ENCODE peak calls at places on chromosomes 1 and 21, in seven cellular contexts. F is psoas muscle, L is left lung, C is tibial artery, S is fibroblast of lung, P is A673, I is transverse colon. Y is an unnamed sample.

GRCh38 chr1:67149179-67149770 is 14.5 kb upstream of the C1orf141 start:
- DNase-seq in F (peak; percentile 47), L (no peak), C (peak; percentile 62), S (peak; percentile 76), P (peak; percentile 81), I (peak; percentile 78), Y (no peak)

GRCh38 chr1:18182518-18183160 is 75.0 kb downstream of the IGSF21 start:
- DNase-seq in F (peak; percentile 32), L (no peak), C (peak; percentile 30), S (no peak), P (no peak), I (no peak), Y (no peak)

GRCh38 chr21:31088196-31088751 is 50.0 kb upstream of the KRTAP19-8 start:
- DNase-seq in F (no peak), L (peak; percentile 75), C (no peak), S (no peak), P (no peak), I (no peak), Y (no peak)

GRCh38 chr1:17397910-17398700 is 26.1 kb downstream of the PADI6 start:
- DNase-seq in F (no peak), L (no peak), C (no peak), S (no peak), P (no peak), I (no peak), Y (no peak)

GRCh38 chr1:37294514-37294913 is 179.9 kb upstream of the ZC3H12A start:
- DNase-seq in F (no peak), L (no peak), C (no peak), S (no peak), P (no peak), I (no peak), Y (no peak)

GRCh38 chr1:31751822-31752241 is 12.3 kb downstream of the ADGRB2 start:
- DNase-seq in F (no peak), L (no peak), C (no peak), S (no peak), P (no peak), I (no peak), Y (no peak)

GRCh38 chr21:31342328-31342727 is 1.7 kb downstream of the TIAM1 start:
- DNase-seq in F (no peak), L (no peak), C (no peak), S (no peak), P (no peak), I (no peak), Y (no peak)

GRCh38 chr1:61255324-61255703 is 173.0 kb downstream of the NFIA start:
- DNase-seq in F (no peak), L (no peak), C (no peak), S (no peak), P (no peak), I (no peak), Y (no peak)

GRCh38 chr1:156337052-156337887 is 822 bp downstream of the CCT3 start:
- DNase-seq in F (no peak), L (no peak), C (no peak), S (peak; percentile 9), P (peak; percentile 29), I (no peak), Y (no peak)

GRCh38 chr1:197170538-197170937 is 24.1 kb upstream of the ASPM start:
- DNase-seq in F (no peak), L (no peak), C (no peak), S (no peak), P (no peak), I (no peak), Y (no peak)

GRCh38 chr1:151539321-151540020 is 638 bp upstream of the TUFT1 start:
- DNase-seq in F (peak; percentile 73), L (peak; percentile 89), C (peak; percentile 46), S (peak; percentile 98), P (peak; percentile 77), I (peak; percentile 95), Y (peak; percentile 95)

GRCh38 chr1:2300004-2300771 is 72.1 kb downstream of the SKI start:
- DNase-seq in F (no peak), L (no peak), C (no peak), S (no peak), P (no peak), I (peak; percentile 75), Y (peak; percentile 53)

GRCh38 chr1:68188060-68188538 is 44.2 kb downstream of the WLS start:
- DNase-seq in F (no peak), L (no peak), C (no peak), S (no peak), P (no peak), I (no peak), Y (no peak)

GRCh38 chr1:233998926-233999325 is 94.5 kb downstream of the SLC35F3 start:
- DNase-seq in F (no peak), L (no peak), C (no peak), S (no peak), P (peak; percentile 79), I (no peak), Y (no peak)

GRCh38 chr1:40951943-40952743 is 27.4 kb upstream of the CTPS1 start:
- DNase-seq in F (peak; percentile 59), L (peak; percentile 90), C (peak; percentile 59), S (no peak), P (peak; percentile 62), I (peak; percentile 77), Y (peak; percentile 81)
- H3K4me1 ChIP-seq in F (no peaks in the 10 kb centered on the region), L (no peaks in the 10 kb centered on the region), C (peaks cover 19% of the 10 kb centered on the region), S (no peaks in the 10 kb centered on the region), P (peaks cover 4% of the 10 kb centered on the region), I (peaks cover 15% of the 10 kb centered on the region), Y (no peaks in the 10 kb centered on the region)

GRCh38 chr1:44786841-44787426 is 1.0 kb downstream of the BEST4 start:
- DNase-seq in F (no peak), L (peak; percentile 49), C (no peak), S (no peak), P (no peak), I (peak; percentile 9), Y (no peak)

GRCh38 chr1:44786138-44786840 is 1.7 kb downstream of the BEST4 start:
- DNase-seq in F (peak; percentile 72), L (peak; percentile 94), C (no peak), S (peak; percentile 68), P (peak; percentile 81), I (peak; percentile 84), Y (peak; percentile 88)

GRCh38 chr1:44785027-44785376 is 3.0 kb downstream of the BEST4 start:
- DNase-seq in F (no peak), L (peak; percentile 44), C (no peak), S (no peak), P (no peak), I (no peak), Y (no peak)

GRCh38 chr1:44784094-44785026 is 3.6 kb downstream of the BEST4 start:
- DNase-seq in F (no peak), L (peak; percentile 81), C (no peak), S (no peak), P (no peak), I (peak; percentile 32), Y (no peak)

GRCh38 chr1:44785501-44786137 is 2.4 kb downstream of the BEST4 start:
- DNase-seq in F (no peak), L (peak; percentile 18), C (no peak), S (no peak), P (no peak), I (no peak), Y (no peak)
- H3K4me3 ChIP-seq in F (peak overlapping the region; percentile 68), L (peak overlapping the region; percentile 41), C (peak overlapping the region; percentile 70), S (no peak overlapping the region), P (peak overlapping the region; percentile 41), I (peak overlapping the region; percentile 47), Y (no peak overlapping the region)

GRCh38 chr1:181424786-181425403 is 58.4 kb upstream of the CACNA1E start:
- DNase-seq in F (peak; percentile 57), L (peak; percentile 58), C (peak; percentile 39), S (peak; percentile 41), P (peak; percentile 88), I (peak; percentile 76), Y (peak; percentile 73)
- TF ChIP-seq CTCF in F (peak; percentile 96), L (peak; percentile 94), C (peak; percentile 73), S (peak; percentile 88), P (peak; percentile 99), I (peak; percentile 98), Y (peak; percentile 82)

DNA sequence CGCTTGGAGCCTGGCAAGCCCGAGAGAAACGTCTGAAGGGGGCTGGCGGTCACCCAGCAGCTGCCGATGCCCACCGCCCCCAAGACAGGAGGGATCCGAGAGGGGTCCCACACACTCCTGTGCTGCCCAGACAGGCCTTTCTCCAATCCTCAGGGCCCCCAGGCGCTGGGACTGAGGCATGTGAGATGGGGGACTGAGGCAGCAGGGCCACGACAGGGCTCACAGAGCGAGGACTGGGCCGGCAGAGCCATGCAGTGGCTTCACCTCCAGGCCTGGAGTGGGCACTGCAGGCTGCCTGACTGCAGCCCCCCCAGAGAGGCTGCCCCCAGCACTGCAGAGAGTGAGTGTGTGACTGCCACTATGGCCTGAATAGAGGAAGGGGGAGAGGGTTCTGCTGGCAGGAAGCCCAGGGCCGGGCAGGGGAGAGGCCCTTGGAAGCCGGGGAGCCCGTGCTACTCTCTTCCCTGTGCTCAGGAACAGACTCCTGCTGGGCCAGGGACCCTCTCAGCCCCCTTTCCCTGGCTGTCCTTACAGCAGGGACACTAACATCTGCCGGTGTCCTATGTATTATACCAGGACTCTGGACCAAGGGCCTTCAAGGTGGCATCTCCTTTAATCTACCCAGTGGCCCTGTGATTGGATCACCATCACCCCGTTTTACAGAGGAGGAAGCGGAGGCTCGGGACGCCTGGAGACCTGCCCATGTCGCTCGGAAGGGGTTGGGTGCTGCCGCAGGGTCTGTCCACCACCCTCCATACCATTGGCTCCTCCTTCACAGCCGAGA is 20.2 kb upstream of the PLEKHG5 start:
- DNase-seq in F (no peak), L (no peak), C (no peak), S (no peak), P (no peak), I (no peak), Y (no peak)
- H3K4me1 ChIP-seq in F (peaks cover 9% of the 10 kb centered on the region), L (no peaks in the 10 kb centered on the region), C (peaks cover 27% of the 10 kb centered on the region), S (no peaks in the 10 kb centered on the region), P (no peaks in the 10 kb centered on the region), I (no peaks in the 10 kb centered on the region), Y (no peaks in the 10 kb centered on the region)

DNA sequence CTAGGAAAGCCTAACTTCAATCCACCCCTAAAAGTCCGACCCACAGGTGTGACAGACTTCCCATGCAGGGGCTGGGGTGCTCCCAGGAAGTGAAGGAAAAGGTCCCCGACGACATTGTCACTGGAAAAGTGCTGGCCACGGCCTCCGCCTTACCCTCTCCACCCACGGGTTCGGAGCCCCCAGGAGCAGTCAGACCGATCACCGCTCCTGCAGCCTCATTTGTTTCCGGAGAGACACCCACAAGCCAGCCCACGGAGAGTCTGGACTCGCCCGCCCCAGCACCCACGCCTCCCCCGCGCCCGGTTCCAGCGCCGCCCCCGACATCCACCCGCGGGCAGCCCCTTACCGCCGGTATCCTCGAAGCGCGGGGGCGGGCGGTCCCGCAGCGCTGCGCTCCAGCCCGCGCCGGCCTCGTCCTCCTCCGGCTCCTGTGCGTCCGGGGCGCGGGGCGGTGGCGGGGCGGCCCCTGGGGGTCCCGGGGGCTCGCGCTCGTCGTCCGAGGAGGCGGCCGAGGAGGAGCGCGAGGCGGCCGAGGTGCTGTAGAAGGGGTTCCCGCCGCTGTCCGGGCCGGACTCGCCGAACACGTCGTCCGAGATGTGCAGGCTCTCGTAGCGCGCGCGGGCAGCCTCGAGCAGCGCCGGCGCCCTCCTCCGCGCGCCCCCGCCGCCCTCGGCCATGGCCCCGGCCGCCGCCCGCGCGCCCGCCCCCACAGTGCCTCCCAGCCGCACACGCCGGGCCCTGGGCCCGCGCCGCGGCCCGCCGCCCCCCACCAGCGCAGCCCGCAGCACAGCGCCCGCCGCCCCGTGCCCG is 675 bp downstream of the PGBD5 start:
- DNase-seq in F (no peak), L (peak; percentile 67), C (no peak), S (peak; percentile 8), P (no peak), I (no peak), Y (no peak)
- H3K4me3 ChIP-seq in F (peak overlapping the region; percentile 59), L (peak overlapping the region; percentile 29), C (peak overlapping the region; percentile 50), S (no peak overlapping the region), P (peak overlapping the region; percentile 30), I (peak overlapping the region; percentile 40), Y (no peak overlapping the region)

Y was measured in mucosa of descending colon.